ENCODE peak calls at places on chromosomes 4 and X, in nine cellular contexts. One of them, this sample, is unnamed.

GRCh38 chr4:123232439-123232838 is 164.2 kb upstream of the SPRY1 start:
- DNase-seq in kidney epithelial cell: no peak
- DNase-seq in GM20000: no peak
- DNase-seq in uterus: no peak
- DNase-seq in neural crest cell: no peak
- DNase-seq in IMR-90: peak; percentile 69
- DNase-seq in PC-9: no peak
- DNase-seq in right atrium auricular region: no peak
- DNase-seq in CD4-positive, alpha-beta T cell: no peak
- DNase-seq in this sample: peak; percentile 55

GRCh38 chrX:41441934-41442823 is 5.0 kb upstream of the NYX start:
- DNase-seq in IMR-90: peak; percentile 55
- DNase-seq in GM20000: peak; percentile 87
- DNase-seq in uterus: peak; percentile 77
- DNase-seq in CD4-positive, alpha-beta T cell: peak; percentile 88
- DNase-seq in kidney epithelial cell: peak; percentile 45
- DNase-seq in right atrium auricular region: peak; percentile 90
- DNase-seq in PC-9: peak; percentile 87
- DNase-seq in neural crest cell: peak; percentile 54
- DNase-seq in this sample: peak; percentile 74

GRCh38 chrX:10636337-10636736 is 16.0 kb upstream of the MID1 start:
- DNase-seq in GM20000: no peak
- DNase-seq in uterus: peak; percentile 28
- DNase-seq in right atrium auricular region: no peak
- DNase-seq in PC-9: peak; percentile 36
- DNase-seq in IMR-90: peak; percentile 68
- DNase-seq in neural crest cell: no peak
- DNase-seq in kidney epithelial cell: no peak
- DNase-seq in CD4-positive, alpha-beta T cell: no peak
- DNase-seq in this sample: no peak

GRCh38 chr4:32633421-32633820 is 1913.3 kb downstream of the PCDH7 start:
- DNase-seq in kidney epithelial cell: no peak
- DNase-seq in IMR-90: no peak
- DNase-seq in PC-9: no peak
- DNase-seq in neural crest cell: no peak
- DNase-seq in uterus: no peak
- DNase-seq in CD4-positive, alpha-beta T cell: no peak
- DNase-seq in right atrium auricular region: no peak
- DNase-seq in GM20000: no peak
- DNase-seq in this sample: no peak

GRCh38 chr4:25144870-25145481 is 15.3 kb downstream of the SEPSECS start:
- DNase-seq in PC-9: no peak
- DNase-seq in uterus: no peak
- DNase-seq in CD4-positive, alpha-beta T cell: no peak
- DNase-seq in IMR-90: peak; percentile 21
- DNase-seq in kidney epithelial cell: no peak
- DNase-seq in GM20000: peak; percentile 21
- DNase-seq in right atrium auricular region: no peak
- DNase-seq in neural crest cell: no peak
- DNase-seq in this sample: peak; percentile 58

GRCh38 chr4:17766826-17767458 is 14.5 kb downstream of the FAM184B start:
- DNase-seq in neural crest cell: no peak
- DNase-seq in right atrium auricular region: no peak
- DNase-seq in PC-9: no peak
- DNase-seq in IMR-90: no peak
- DNase-seq in kidney epithelial cell: no peak
- DNase-seq in uterus: no peak
- DNase-seq in CD4-positive, alpha-beta T cell: no peak
- DNase-seq in GM20000: no peak
- DNase-seq in this sample: no peak

GRCh38 chr4:95548738-95549245 is at the start of gene UNC5C:
- DNase-seq in right atrium auricular region: peak; percentile 90
- DNase-seq in IMR-90: no peak
- DNase-seq in neural crest cell: peak; percentile 44
- DNase-seq in CD4-positive, alpha-beta T cell: no peak
- DNase-seq in uterus: peak; percentile 79
- DNase-seq in kidney epithelial cell: no peak
- DNase-seq in PC-9: peak; percentile 6
- DNase-seq in GM20000: no peak
- DNase-seq in this sample: no peak

GRCh38 chr4:167581449-167581965 is 347.2 kb upstream of the SPOCK3 start:
- DNase-seq in kidney epithelial cell: no peak
- DNase-seq in CD4-positive, alpha-beta T cell: no peak
- DNase-seq in right atrium auricular region: no peak
- DNase-seq in PC-9: no peak
- DNase-seq in uterus: no peak
- DNase-seq in IMR-90: no peak
- DNase-seq in GM20000: no peak
- DNase-seq in neural crest cell: no peak
- DNase-seq in this sample: no peak

GRCh38 chrX:39814391-39814790 is 283.4 kb downstream of the BCOR start:
- DNase-seq in uterus: no peak
- DNase-seq in PC-9: no peak
- DNase-seq in IMR-90: peak; percentile 23
- DNase-seq in CD4-positive, alpha-beta T cell: no peak
- DNase-seq in GM20000: peak; percentile 41
- DNase-seq in right atrium auricular region: no peak
- DNase-seq in kidney epithelial cell: no peak
- DNase-seq in neural crest cell: no peak
- DNase-seq in this sample: no peak

GRCh38 chr4:165874799-165875371 is 1.8 kb downstream of the TLL1 start:
- DNase-seq in CD4-positive, alpha-beta T cell: no peak
- DNase-seq in uterus: no peak
- DNase-seq in right atrium auricular region: no peak
- DNase-seq in IMR-90: no peak
- DNase-seq in PC-9: peak; percentile 30
- DNase-seq in neural crest cell: peak; percentile 4
- DNase-seq in GM20000: no peak
- DNase-seq in kidney epithelial cell: peak; percentile 37
- DNase-seq in this sample: peak; percentile 7

GRCh38 chr4:93313207-93313606 is 515.3 kb upstream of the ATOH1 start:
- DNase-seq in uterus: no peak
- DNase-seq in right atrium auricular region: no peak
- DNase-seq in neural crest cell: no peak
- DNase-seq in CD4-positive, alpha-beta T cell: no peak
- DNase-seq in PC-9: no peak
- DNase-seq in kidney epithelial cell: no peak
- DNase-seq in GM20000: no peak
- DNase-seq in IMR-90: peak; percentile 41
- DNase-seq in this sample: peak; percentile 73

GRCh38 chrX:926070-926469 is 286.4 kb downstream of the CRLF2 start:
- DNase-seq in CD4-positive, alpha-beta T cell: no peak
- DNase-seq in neural crest cell: no peak
- DNase-seq in right atrium auricular region: no peak
- DNase-seq in PC-9: no peak
- DNase-seq in IMR-90: no peak
- DNase-seq in uterus: no peak
- DNase-seq in GM20000: no peak
- DNase-seq in kidney epithelial cell: no peak
- DNase-seq in this sample: no peak

GRCh38 chr4:145132521-145133098 is 34.5 kb downstream of the ABCE1 start:
- DNase-seq in GM20000: peak; percentile 39
- DNase-seq in uterus: no peak
- DNase-seq in kidney epithelial cell: no peak
- DNase-seq in PC-9: no peak
- DNase-seq in CD4-positive, alpha-beta T cell: no peak
- DNase-seq in right atrium auricular region: no peak
- DNase-seq in neural crest cell: no peak
- DNase-seq in IMR-90: peak; percentile 26
- DNase-seq in this sample: no peak

DNA sequence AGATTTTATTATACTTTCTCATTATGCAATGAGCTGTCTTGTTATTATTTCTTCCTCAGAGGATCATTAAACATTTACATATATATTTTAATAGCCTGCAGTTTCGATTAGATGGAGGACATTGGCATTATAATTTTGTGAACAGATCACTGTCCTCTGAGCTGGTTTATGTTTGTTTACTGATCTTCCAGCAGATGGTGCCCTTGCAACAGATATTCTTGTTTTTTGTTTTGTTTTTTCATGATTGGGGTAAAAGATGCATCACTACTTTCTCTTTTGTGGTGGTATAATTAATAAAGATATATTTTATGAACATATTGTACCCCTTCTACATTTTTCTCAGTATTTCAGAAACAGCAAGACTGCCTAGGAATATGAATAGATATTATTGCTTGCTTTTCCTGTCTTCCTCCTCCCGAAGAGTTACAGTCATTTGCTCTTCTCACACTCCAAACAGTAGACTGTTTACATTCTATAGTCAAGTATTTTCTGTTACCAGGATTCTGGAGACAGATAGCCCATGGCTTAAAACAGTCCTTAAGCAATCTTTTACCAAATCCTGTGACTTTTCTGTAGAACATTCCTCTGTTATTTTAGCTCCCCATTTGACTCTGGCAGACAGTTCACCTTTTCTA is 905.2 kb downstream of the TRAM1L1 start:
- DNase-seq in right atrium auricular region: no peak
- DNase-seq in kidney epithelial cell: no peak
- DNase-seq in CD4-positive, alpha-beta T cell: no peak
- DNase-seq in uterus: no peak
- DNase-seq in GM20000: peak; percentile 8
- DNase-seq in IMR-90: no peak
- DNase-seq in neural crest cell: no peak
- DNase-seq in PC-9: no peak
- DNase-seq in this sample: peak; percentile 8
- TF ChIP-seq CTCF in right atrium auricular region: no peak
- TF ChIP-seq CTCF in kidney epithelial cell: peak; percentile 47
- TF ChIP-seq CTCF in CD4-positive, alpha-beta T cell: no peak
- TF ChIP-seq CTCF in uterus: no peak
- TF ChIP-seq CTCF in GM20000: peak; percentile 45
- TF ChIP-seq CTCF in IMR-90: no peak
- TF ChIP-seq CTCF in neural crest cell: peak; percentile 75
- TF ChIP-seq CTCF in PC-9: peak; percentile 59
- TF ChIP-seq CTCF in this sample: peak; percentile 33

GRCh38 chrX:77415882-77416281 is 31.3 kb upstream of the FGF16 start:
- DNase-seq in kidney epithelial cell: no peak
- DNase-seq in right atrium auricular region: no peak
- DNase-seq in GM20000: no peak
- DNase-seq in uterus: no peak
- DNase-seq in neural crest cell: no peak
- DNase-seq in CD4-positive, alpha-beta T cell: no peak
- DNase-seq in IMR-90: no peak
- DNase-seq in PC-9: no peak
- DNase-seq in this sample: no peak

GRCh38 chrX:77412631-77413030 is 34.6 kb upstream of the FGF16 start:
- DNase-seq in GM20000: no peak
- DNase-seq in CD4-positive, alpha-beta T cell: no peak
- DNase-seq in kidney epithelial cell: no peak
- DNase-seq in uterus: no peak
- DNase-seq in IMR-90: no peak
- DNase-seq in neural crest cell: no peak
- DNase-seq in right atrium auricular region: no peak
- DNase-seq in PC-9: no peak
- DNase-seq in this sample: no peak

DNA sequence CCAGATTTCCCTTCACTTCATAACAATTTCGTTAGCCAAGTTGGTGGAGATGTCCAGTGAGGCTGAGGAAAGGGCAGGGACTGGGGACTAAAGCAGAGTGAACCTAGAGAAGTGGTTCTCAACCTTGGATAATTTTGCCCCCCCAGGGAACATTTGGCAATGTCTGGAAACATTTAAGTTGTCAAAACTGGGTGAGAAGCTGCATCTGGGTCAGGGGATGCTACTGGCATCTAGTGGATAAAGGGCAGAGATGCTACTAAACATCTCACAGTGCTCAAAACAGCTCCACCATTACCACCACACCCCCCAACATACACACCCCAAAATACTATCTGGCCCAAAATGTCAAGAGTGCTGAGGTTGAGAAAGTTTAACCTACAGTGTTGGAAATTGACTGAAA is 32.0 kb upstream of the FGF16 start:
- DNase-seq in kidney epithelial cell: no peak
- DNase-seq in PC-9: no peak
- DNase-seq in IMR-90: no peak
- DNase-seq in GM20000: no peak
- DNase-seq in neural crest cell: no peak
- DNase-seq in CD4-positive, alpha-beta T cell: no peak
- DNase-seq in right atrium auricular region: no peak
- DNase-seq in uterus: no peak
- DNase-seq in this sample: no peak
- TF ChIP-seq CTCF in kidney epithelial cell: no peak
- TF ChIP-seq CTCF in PC-9: peak; percentile 61
- TF ChIP-seq CTCF in IMR-90: no peak
- TF ChIP-seq CTCF in GM20000: no peak
- TF ChIP-seq CTCF in neural crest cell: no peak
- TF ChIP-seq CTCF in CD4-positive, alpha-beta T cell: no peak
- TF ChIP-seq CTCF in right atrium auricular region: no peak
- TF ChIP-seq CTCF in uterus: no peak
- TF ChIP-seq CTCF in this sample: no peak

GRCh38 chrX:149648932-149649331 is 17.3 kb upstream of the TMEM185A start:
- DNase-seq in PC-9: no peak
- DNase-seq in IMR-90: no peak
- DNase-seq in right atrium auricular region: no peak
- DNase-seq in CD4-positive, alpha-beta T cell: no peak
- DNase-seq in kidney epithelial cell: no peak
- DNase-seq in GM20000: no peak
- DNase-seq in neural crest cell: no peak
- DNase-seq in uterus: no peak
- DNase-seq in this sample: no peak

GRCh38 chrX:149643496-149643895 is 11.9 kb upstream of the TMEM185A start:
- DNase-seq in IMR-90: no peak
- DNase-seq in neural crest cell: no peak
- DNase-seq in right atrium auricular region: no peak
- DNase-seq in PC-9: no peak
- DNase-seq in uterus: no peak
- DNase-seq in CD4-positive, alpha-beta T cell: no peak
- DNase-seq in GM20000: no peak
- DNase-seq in kidney epithelial cell: no peak
- DNase-seq in this sample: no peak

GRCh38 chrX:149650162-149650561 is 18.6 kb upstream of the TMEM185A start:
- DNase-seq in right atrium auricular region: no peak
- DNase-seq in GM20000: no peak
- DNase-seq in kidney epithelial cell: no peak
- DNase-seq in neural crest cell: no peak
- DNase-seq in CD4-positive, alpha-beta T cell: no peak
- DNase-seq in IMR-90: no peak
- DNase-seq in PC-9: no peak
- DNase-seq in uterus: no peak
- DNase-seq in this sample: no peak

GRCh38 chrX:149652232-149652981 is 20.8 kb upstream of the TMEM185A start:
- DNase-seq in uterus: no peak
- DNase-seq in CD4-positive, alpha-beta T cell: no peak
- DNase-seq in PC-9: no peak
- DNase-seq in right atrium auricular region: no peak
- DNase-seq in kidney epithelial cell: no peak
- DNase-seq in GM20000: no peak
- DNase-seq in IMR-90: no peak
- DNase-seq in neural crest cell: no peak
- DNase-seq in this sample: no peak

GRCh38 chrX:149647505-149647904 is 15.9 kb upstream of the TMEM185A start:
- DNase-seq in right atrium auricular region: no peak
- DNase-seq in CD4-positive, alpha-beta T cell: no peak
- DNase-seq in uterus: no peak
- DNase-seq in neural crest cell: no peak
- DNase-seq in kidney epithelial cell: no peak
- DNase-seq in GM20000: no peak
- DNase-seq in IMR-90: no peak
- DNase-seq in PC-9: no peak
- DNase-seq in this sample: no peak
- TF ChIP-seq CTCF in right atrium auricular region: no peak
- TF ChIP-seq CTCF in CD4-positive, alpha-beta T cell: no peak
- TF ChIP-seq CTCF in uterus: no peak
- TF ChIP-seq CTCF in neural crest cell: no peak
- TF ChIP-seq CTCF in kidney epithelial cell: no peak
- TF ChIP-seq CTCF in GM20000: no peak
- TF ChIP-seq CTCF in IMR-90: no peak
- TF ChIP-seq CTCF in PC-9: no peak
- TF ChIP-seq CTCF in this sample: no peak

GRCh38 chr4:158020734-158021346 is 152.0 kb downstream of the GASK1B start:
- DNase-seq in kidney epithelial cell: peak; percentile 87
- DNase-seq in GM20000: no peak
- DNase-seq in IMR-90: peak; percentile 95
- DNase-seq in neural crest cell: no peak
- DNase-seq in PC-9: peak; percentile 24
- DNase-seq in CD4-positive, alpha-beta T cell: no peak
- DNase-seq in right atrium auricular region: no peak
- DNase-seq in uterus: no peak
- DNase-seq in this sample: peak; percentile 92
- TF ChIP-seq CTCF in kidney epithelial cell: no peak
- TF ChIP-seq CTCF in GM20000: no peak
- TF ChIP-seq CTCF in IMR-90: no peak
- TF ChIP-seq CTCF in neural crest cell: no peak
- TF ChIP-seq CTCF in PC-9: no peak
- TF ChIP-seq CTCF in CD4-positive, alpha-beta T cell: no peak
- TF ChIP-seq CTCF in right atrium auricular region: no peak
- TF ChIP-seq CTCF in uterus: no peak
- TF ChIP-seq CTCF in this sample: no peak

This sample was measured in bronchial epithelial cell.